ENCODE peak calls at places on chromosomes 11 and 22, in eight cellular contexts. R is cardiac fibroblast, K is NB4, B is K562, Q is body of pancreas, L is breast epithelium, I is right atrium auricular region, H is A673. C is an unnamed sample.

GRCh38 chr11:36409152-36409713 is 100.8 kb downstream of the TRAF6 start:
- DNase-seq in I (no peak), Q (no peak), B (peak), K (peak), R (peak), L (no peak), H (no peak), C (no peak)

GRCh38 chr11:115126515-115127208 is 377.6 kb downstream of the CADM1 start:
- DNase-seq in L (no peak), Q (no peak), K (no peak), H (no peak), R (no peak), B (no peak), I (no peak), C (no peak)

GRCh38 chr11:18105086-18105801 is 638 bp downstream of the SAAL1 start:
- DNase-seq in L (no peak), K (no peak), B (no peak), Q (no peak), I (no peak), R (no peak), H (no peak), C (no peak)

GRCh38 chr11:79973701-79974626 is 533.1 kb upstream of the TENM4 start:
- DNase-seq in B (no peak), L (no peak), Q (no peak), H (peak), I (no peak), K (no peak), R (no peak), C (no peak)

GRCh38 chr11:61589961-61590360 is 9.1 kb upstream of the SYT7 start:
- DNase-seq in R (no peak), Q (no peak), K (no peak), B (no peak), H (no peak), L (no peak), I (no peak), C (no peak)

GRCh38 chr22:20218320-20218872 is 49.7 kb downstream of the RTN4R start:
- DNase-seq in I (no peak), B (no peak), R (no peak), L (no peak), H (no peak), K (no peak), Q (no peak), C (no peak)

GRCh38 chr22:23539135-23539838 is 40.8 kb downstream of the IGLL1 start:
- DNase-seq in Q (peak), B (peak), R (peak), H (peak), I (peak), K (peak), L (peak), C (no peak)

GRCh38 chr22:20567993-20568417 is 60.6 kb downstream of the MED15 start:
- DNase-seq in L (no peak), B (no peak), R (peak), Q (no peak), K (no peak), I (no peak), H (no peak), C (no peak)

GRCh38 chr11:3158821-3159220 is 6.3 kb downstream of the OSBPL5 start:
- DNase-seq in B (no peak), Q (no peak), R (no peak), H (no peak), L (no peak), I (no peak), K (no peak), C (no peak)

GRCh38 chr11:33996498-33997454 is 54.8 kb upstream of the CAPRIN1 start:
- DNase-seq in I (peak), R (peak), B (peak), H (peak), Q (peak), L (peak), K (peak), C (no peak)

GRCh38 chr22:32325416-32325801 is 32.3 kb upstream of the RFPL3 start:
- DNase-seq in H (peak), L (no peak), B (no peak), K (no peak), Q (no peak), R (no peak), I (peak), C (peak)

GRCh38 chr11:77189588-77190210 is 61.7 kb downstream of the MYO7A start:
- DNase-seq in K (no peak), Q (no peak), R (no peak), L (no peak), B (no peak), I (no peak), H (no peak), C (no peak)

GRCh38 chr22:36757608-36758220 is 18.2 kb downstream of the IFT27 start:
- DNase-seq in K (peak), L (peak), H (peak), B (peak), Q (peak), R (peak), I (peak), C (peak)

GRCh38 chr11:28860898-28861297 is 752.7 kb downstream of the METTL15 start:
- DNase-seq in H (peak), Q (no peak), K (peak), L (no peak), R (peak), B (no peak), I (no peak), C (no peak)

GRCh38 chr11:48022445-48022844 is 42.1 kb downstream of the PTPRJ start:
- DNase-seq in L (no peak), B (no peak), H (no peak), I (no peak), R (no peak), K (peak), Q (no peak), C (no peak)
- TF ChIP-seq CTCF in L (no peak), B (no peak), H (no peak), I (no peak), R (no peak), K (no peak), Q (no peak), C (no peak)

DNA sequence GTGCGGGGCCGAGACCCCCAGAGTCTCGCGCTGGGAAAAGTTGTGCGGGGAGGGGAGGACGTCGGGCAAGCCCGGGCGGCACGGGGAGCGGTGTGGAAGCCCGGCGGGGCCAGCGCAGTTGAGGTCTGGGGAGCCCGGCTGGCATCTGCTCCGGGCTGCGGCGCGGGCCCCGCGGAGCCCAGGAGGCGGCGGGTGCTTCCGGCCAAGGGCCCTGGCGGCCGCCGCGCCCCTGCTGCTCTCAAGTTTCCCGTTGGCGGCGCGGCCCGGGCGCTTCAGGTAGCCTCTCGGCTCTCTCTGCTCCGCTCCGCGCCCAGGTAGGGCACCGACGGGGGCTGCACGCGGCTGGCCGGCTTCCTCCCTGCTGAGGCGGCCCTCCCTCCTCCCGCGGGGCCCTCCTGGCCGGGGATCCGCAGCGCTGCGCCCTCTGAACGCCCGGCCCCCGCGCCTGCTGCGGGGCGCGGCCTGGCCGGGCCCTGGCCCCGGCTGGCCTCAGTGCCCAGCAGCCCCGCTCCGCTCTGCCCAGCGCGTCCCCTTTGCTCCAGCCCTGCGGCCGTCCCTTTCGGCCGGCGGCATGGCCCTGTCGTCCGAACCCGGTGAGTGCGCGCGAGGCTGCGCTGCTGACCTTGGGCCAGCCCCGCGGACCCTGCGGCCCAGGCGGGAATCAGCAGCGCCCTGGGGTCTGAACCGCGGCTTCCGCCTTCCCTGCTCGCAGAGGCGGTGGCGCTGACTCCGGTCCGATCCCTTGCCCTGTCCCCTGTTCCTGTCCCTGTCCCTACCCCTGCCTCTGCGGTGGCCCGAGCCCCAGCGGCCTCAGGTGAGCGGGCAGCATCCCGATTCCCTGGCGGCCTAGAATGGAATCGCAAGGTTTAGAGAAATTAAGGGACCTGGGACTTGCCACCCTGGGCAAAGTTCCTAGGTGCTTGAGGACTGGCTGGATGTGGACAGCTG is 4.3 kb upstream of the AMPD3 start:
- DNase-seq in K (peak), H (no peak), R (no peak), B (no peak), I (no peak), L (peak), Q (peak), C (no peak)
- TF ChIP-seq CTCF in K (peak), H (no peak), R (peak), B (no peak), I (no peak), L (peak), Q (peak), C (no peak)

GRCh38 chr11:16883179-16883578 is 131.0 kb downstream of the PLEKHA7 start:
- DNase-seq in K (peak), R (peak), B (peak), H (peak), I (no peak), L (peak), Q (peak), C (no peak)
- TF ChIP-seq CTCF in K (no peak), R (no peak), B (peak), H (peak), I (no peak), L (no peak), Q (no peak), C (no peak)

DNA sequence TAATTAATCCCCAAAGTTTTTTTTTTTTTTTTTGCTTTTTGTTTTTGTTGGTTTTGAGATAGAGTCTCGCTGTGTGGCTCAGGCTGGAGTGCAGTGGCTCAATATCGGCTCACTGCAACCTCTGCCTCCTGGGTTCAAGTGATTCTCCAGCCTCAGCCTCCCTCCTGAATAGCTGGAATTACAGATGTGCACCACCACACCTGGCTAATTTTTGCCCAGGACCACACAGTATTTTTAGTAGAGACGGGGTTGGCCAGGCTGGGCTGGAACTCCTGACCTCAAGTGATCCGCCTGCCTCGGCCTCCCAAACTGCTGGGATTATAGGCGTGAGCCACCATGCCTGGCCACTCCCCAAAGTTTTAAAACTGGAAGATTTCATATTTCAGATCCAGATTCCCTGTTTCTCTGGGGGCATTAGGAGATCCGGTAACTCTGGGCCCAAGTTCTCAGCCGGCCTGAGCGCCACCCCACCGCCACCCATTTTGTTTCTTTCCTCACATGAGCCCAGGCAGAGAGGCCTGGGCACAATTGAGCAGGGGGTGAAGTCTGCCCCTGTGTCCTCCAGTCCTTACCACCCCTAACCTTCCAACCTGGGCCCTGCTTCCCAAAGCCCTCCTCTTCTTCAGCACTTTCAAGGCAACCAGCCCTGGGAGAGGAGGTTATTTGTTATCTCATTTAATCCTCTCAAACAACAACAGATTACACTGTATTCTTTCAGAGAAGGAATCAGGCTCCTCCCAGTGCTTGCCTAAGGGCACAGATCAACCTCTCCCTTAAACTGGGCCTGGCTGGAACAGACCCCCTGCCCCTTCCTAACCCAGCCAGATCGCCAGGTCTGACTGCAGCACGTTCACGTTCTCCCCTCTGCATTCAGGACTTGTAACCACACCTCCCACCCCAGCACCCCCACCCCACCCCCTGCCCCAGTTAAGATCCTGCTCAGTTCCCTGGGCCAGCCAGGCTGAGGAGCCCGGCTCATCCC is 1.9 kb upstream of the CSNK1E start:
- DNase-seq in Q (no peak), K (no peak), R (no peak), L (no peak), B (no peak), I (no peak), H (no peak), C (no peak)
- TF ChIP-seq CTCF in Q (no peak), K (no peak), R (no peak), L (no peak), B (no peak), I (no peak), H (no peak), C (no peak)

GRCh38 chr11:65919151-65920034 is at the start of gene DRAP1:
- DNase-seq in Q (peak), I (peak), K (peak), B (peak), R (peak), L (peak), H (peak), C (peak)
- TF ChIP-seq CTCF in Q (no peak), I (no peak), K (no peak), B (no peak), R (no peak), L (no peak), H (no peak), C (no peak)

GRCh38 chr11:5390210-5390609 is 6.6 kb downstream of the OR51M1 start:
- DNase-seq in L (no peak), B (no peak), Q (no peak), I (no peak), H (no peak), R (no peak), K (no peak), C (no peak)
- TF ChIP-seq CTCF in L (no peak), B (peak), Q (no peak), I (no peak), H (no peak), R (no peak), K (no peak), C (no peak)

DNA sequence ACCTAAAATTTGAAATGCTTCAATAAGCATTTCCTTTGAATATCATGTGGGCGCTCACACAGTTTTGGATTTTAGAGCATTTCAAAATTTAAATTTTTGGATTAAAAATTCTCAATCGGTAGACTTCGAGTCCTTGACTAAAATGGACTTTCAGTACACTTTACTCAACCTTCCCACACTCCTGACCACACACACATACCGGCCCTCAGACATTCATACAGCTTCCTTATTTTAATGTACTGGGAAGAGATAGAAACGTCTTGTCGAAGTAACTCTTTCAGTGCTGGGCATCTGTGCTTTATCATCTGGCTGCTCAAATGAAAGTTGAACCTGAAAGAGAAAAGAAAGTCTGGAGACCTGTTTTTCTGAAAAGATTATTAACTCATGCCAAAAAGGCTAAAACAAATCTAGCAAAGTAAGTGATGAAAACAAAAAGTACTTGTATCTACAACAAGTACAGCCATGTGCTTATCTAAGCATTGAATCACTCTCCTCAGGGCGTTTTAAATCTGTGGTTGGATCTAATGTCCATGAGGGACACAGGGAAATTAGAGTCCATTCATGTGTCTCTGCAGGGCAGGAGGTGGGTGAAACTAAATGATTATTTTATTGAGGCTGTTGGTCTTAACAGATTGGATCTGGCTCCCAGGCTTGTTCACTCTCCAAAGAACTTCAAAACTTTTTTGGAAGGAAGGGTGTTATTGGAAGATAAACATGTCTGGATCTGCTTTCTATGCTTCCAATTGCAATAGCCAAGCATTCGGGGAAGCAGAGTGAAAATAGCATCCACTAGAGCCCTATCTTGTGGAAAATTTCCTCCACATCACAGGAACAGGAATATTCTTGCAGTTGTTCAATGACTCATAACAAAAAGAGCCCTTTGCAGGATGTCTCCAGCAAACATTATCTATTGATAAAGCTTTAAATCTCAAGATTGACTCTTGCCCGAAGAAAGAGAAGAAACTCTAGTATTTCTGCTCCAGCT is 47.0 kb downstream of the CARD18 start:
- DNase-seq in K (no peak), Q (no peak), H (no peak), R (peak), I (no peak), L (no peak), B (no peak), C (no peak)
- TF ChIP-seq CTCF in K (no peak), Q (no peak), H (no peak), R (no peak), I (no peak), L (no peak), B (no peak), C (no peak)

DNA sequence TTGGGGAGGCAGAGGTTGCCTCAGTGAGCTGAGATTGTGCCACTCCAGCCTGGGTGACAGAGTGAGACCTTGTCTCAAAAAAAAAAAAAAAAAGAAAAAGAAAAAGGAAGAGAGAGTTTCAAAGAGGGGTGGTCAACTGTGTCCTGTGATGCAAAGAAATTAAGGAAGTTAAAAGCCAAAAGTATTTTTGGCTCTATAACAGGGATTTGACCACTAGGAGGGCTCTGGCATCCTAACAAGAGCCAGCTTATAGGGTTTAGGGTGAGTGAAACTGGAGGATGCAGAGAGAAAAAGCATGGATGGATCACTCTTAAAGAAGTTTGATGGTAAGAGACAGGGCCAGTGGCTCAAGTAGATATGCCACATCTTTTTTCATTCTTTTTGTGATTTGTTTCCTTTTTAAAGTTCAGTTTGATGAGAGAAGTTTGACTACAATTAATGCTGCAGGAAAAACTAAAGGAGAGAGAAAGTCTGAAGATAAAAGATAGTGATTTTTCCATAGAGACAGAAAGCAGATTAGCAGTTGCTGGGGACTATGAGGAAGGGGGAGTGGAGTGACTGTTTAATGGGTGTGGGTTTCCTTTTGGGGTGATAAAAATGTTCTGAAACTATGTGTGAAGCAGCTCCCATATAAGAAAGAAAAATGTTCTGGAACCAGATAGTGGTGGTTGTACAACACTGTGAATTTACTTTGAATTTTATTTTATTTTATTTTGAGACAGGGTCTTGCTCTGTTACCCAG is 11.1 kb upstream of the MICAL2 start:
- DNase-seq in Q (no peak), B (no peak), L (no peak), H (no peak), I (no peak), K (peak), R (no peak), C (no peak)
- TF ChIP-seq CTCF in Q (no peak), B (no peak), L (no peak), H (no peak), I (no peak), K (peak), R (peak), C (no peak)

GRCh38 chr11:41497974-41498373 is 38.5 kb upstream of the LRRC4C start:
- DNase-seq in Q (no peak), I (no peak), K (no peak), H (peak), R (peak), L (no peak), B (no peak), C (no peak)

GRCh38 chr11:41499429-41499828 is 40.0 kb upstream of the LRRC4C start:
- DNase-seq in B (no peak), L (no peak), H (peak), R (no peak), I (no peak), K (no peak), Q (no peak), C (no peak)

GRCh38 chr11:41494716-41495115 is 35.3 kb upstream of the LRRC4C start:
- DNase-seq in B (no peak), Q (no peak), R (no peak), I (no peak), L (no peak), K (no peak), H (no peak), C (no peak)

GRCh38 chr11:41498726-41499125 is 39.3 kb upstream of the LRRC4C start:
- DNase-seq in I (no peak), K (peak), B (no peak), H (peak), L (no peak), R (peak), Q (no peak), C (no peak)
- TF ChIP-seq CTCF in I (no peak), K (no peak), B (no peak), H (peak), L (no peak), R (peak), Q (no peak), C (no peak)